ENCODE peak calls at places on chromosomes 13 and 19, in four cellular contexts. E is HepG2, J is K562, R is SK-N-SH. L is an unnamed sample.
A peak's percentile ranks its signal among the peaks of the same experiment; 100 is the strongest.

GRCh38 chr19:13181747-13182388 is 31.7 kb downstream of the IER2 start:
- DNase-seq in E (no peak), J (peak; percentile 31), R (peak; percentile 60), L (no peak)

GRCh38 chr19:19261350-19262189 is 11.5 kb downstream of the TM6SF2 start:
- DNase-seq in E (no peak), J (peak; percentile 29), R (peak; percentile 92), L (no peak)

GRCh38 chr19:23996549-23996948 is 81.9 kb downstream of the ZNF726 start:
- DNase-seq in E (peak; percentile 3), J (peak; percentile 46), R (peak; percentile 57), L (peak; percentile 3)

GRCh38 chr13:23440821-23441608 is 7.5 kb upstream of the SACS start:
- DNase-seq in E (no peak), J (no peak), R (no peak), L (no peak)

GRCh38 chr19:3482507-3483225 is 575 bp downstream of the SMIM44 start:
- DNase-seq in E (no peak), J (no peak), R (peak; percentile 62), L (no peak)

GRCh38 chr13:100944791-100945345 is 270.3 kb upstream of the TMTC4 start:
- DNase-seq in E (no peak), J (no peak), R (no peak), L (no peak)

GRCh38 chr19:5913739-5914357 is at the start of gene CAPS:
- DNase-seq in E (peak; percentile 39), J (no peak), R (no peak), L (no peak)

GRCh38 chr19:35462476-35462953 is 14.5 kb downstream of the FFAR2 start:
- DNase-seq in E (no peak), J (no peak), R (no peak), L (no peak)

GRCh38 chr13:106083620-106084350 is 451.7 kb downstream of the EFNB2 start:
- DNase-seq in E (peak; percentile 6), J (peak; percentile 2), R (peak; percentile 18), L (peak; percentile 46)

GRCh38 chr19:1469936-1470863 is 8.8 kb downstream of the C19orf25 start:
- DNase-seq in E (no peak), J (peak; percentile 64), R (no peak), L (peak; percentile 42)

GRCh38 chr19:16509141-16510061 is 13.2 kb downstream of the C19orf44 start:
- DNase-seq in E (no peak), J (no peak), R (peak; percentile 1), L (no peak)

GRCh38 chr19:46927106-46927505 is 66.3 kb downstream of the ARHGAP35 start:
- DNase-seq in E (no peak), J (no peak), R (no peak), L (no peak)

GRCh38 chr13:20501139-20501538 is 24.5 kb downstream of the CRYL1 start:
- DNase-seq in E (no peak), J (no peak), R (no peak), L (no peak)

GRCh38 chr19:30941591-30941990 is 407.6 kb downstream of the TSHZ3 start:
- DNase-seq in E (no peak), J (no peak), R (no peak), L (no peak)

GRCh38 chr13:84590663-84591062 is 708.4 kb upstream of the SLITRK1 start:
- DNase-seq in E (no peak), J (no peak), R (no peak), L (no peak)

GRCh38 chr19:48296963-48297734 is 27.3 kb downstream of the ZNF114 start:
- DNase-seq in E (no peak), J (no peak), R (no peak), L (no peak)

GRCh38 chr13:48446454-48446853 is 33.5 kb upstream of the LPAR6 start:
- DNase-seq in E (no peak), J (no peak), R (no peak), L (no peak)

GRCh38 chr13:79043208-79043607 is 362.8 kb downstream of the RBM26 start:
- DNase-seq in E (peak; percentile 3), J (peak; percentile 4), R (no peak), L (no peak)

GRCh38 chr13:44436589-44437337 is 63.1 kb downstream of the SERP2 start:
- DNase-seq in E (peak; percentile 86), J (peak; percentile 84), R (peak; percentile 92), L (peak; percentile 90)

GRCh38 chr13:51363625-51364024 is 24.1 kb downstream of the SERPINE3 start:
- DNase-seq in E (no peak), J (no peak), R (no peak), L (no peak)

GRCh38 chr13:36370108-36370429 is 23.9 kb upstream of the SPART start:
- DNase-seq in E (no peak), J (no peak), R (no peak), L (no peak)

GRCh38 chr13:106847049-106847448 is 279.1 kb upstream of the ARGLU1 start:
- DNase-seq in E (no peak), J (no peak), R (no peak), L (no peak)

GRCh38 chr19:50461066-50461875 is 15.0 kb upstream of the EMC10 start:
- DNase-seq in E (peak; percentile 71), J (peak; percentile 87), R (peak; percentile 93), L (peak; percentile 48)

GRCh38 chr13:80828759-80829158 is 487.8 kb upstream of the SPRY2 start:
- DNase-seq in E (no peak), J (no peak), R (no peak), L (no peak)

GRCh38 chr19:3668331-3669133 is 31.7 kb downstream of the PIP5K1C start:
- DNase-seq in E (peak; percentile 21), J (peak; percentile 31), R (no peak), L (no peak)

GRCh38 chr19:46648961-46649960 is 11.7 kb downstream of the DACT3 start:
- DNase-seq in E (no peak), J (no peak), R (no peak), L (no peak)

GRCh38 chr19:1243768-1244692 is 2.5 kb downstream of the ATP5F1D start:
- DNase-seq in E (peak; percentile 81), J (peak; percentile 90), R (peak; percentile 86), L (no peak)

GRCh38 chr19:1746401-1747284 is 6.7 kb upstream of the ONECUT3 start:
- DNase-seq in E (no peak), J (peak; percentile 54), R (no peak), L (peak; percentile 48)

GRCh38 chr19:34232566-34233481 is 21.5 kb upstream of the GARRE1 start:
- DNase-seq in E (peak; percentile 56), J (peak; percentile 54), R (no peak), L (peak; percentile 57)

GRCh38 chr13:30408319-30409101 is 13.8 kb upstream of the UBE2L5 start:
- DNase-seq in E (peak; percentile 86), J (peak; percentile 88), R (peak; percentile 42), L (no peak)
- TF ChIP-seq ELF1 in E (peak; percentile 37), J (no peak), R (no peak), L (no peak)

DNA sequence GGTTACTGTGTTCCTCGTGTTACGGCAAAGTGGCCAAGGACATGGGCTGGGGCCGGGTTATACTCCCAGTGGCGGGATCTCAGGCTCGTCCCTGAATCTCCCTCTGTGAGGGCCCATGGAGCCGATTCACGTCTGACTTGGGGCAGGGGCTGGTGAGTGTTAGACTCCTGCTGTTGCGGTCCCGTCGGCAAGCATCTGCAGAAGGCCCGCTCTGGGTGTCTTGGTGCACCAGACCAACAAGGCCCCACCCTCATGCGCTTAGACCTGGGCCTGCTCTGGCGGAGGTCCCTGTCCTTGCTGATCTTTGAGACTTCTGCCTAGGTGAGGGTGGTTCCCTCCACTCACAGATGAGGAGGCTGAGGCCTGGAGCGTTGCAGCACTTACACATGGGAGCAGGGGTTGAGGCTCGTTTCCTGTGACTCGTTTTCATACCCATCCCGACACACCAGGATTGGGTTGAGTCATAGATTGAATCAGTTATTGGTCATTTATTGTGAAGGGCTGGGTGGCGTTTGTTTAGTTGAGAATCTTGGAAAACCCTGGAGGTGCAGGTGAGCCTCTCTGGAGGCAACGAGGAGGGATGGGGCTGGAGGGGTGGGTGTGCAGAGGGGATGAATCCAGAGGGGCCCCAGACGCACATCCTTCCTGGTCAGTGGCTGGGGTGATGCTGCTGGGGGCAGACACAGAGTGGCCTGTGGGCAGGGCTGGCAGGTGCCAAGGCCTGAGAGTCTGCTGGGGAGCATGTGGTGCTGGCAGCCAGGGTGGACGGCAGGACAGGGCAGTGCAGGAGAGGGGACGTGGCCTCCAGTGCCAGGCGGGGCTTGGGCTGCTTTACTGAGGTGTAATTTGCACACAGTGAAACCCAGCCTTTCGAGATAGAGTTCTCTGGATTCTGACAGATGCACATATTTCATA is 4.6 kb downstream of the EPN1 start:
- DNase-seq in E (no peak), J (no peak), R (no peak), L (no peak)
- TF ChIP-seq ELF1 in E (no peak), J (no peak), R (no peak), L (no peak)

GRCh38 chr13:38685974-38686571 is 804 bp upstream of the FREM2 start:
- DNase-seq in E (no peak), J (peak; percentile 5), R (peak; percentile 16), L (no peak)

GRCh38 chr13:38688674-38689073 is 1.8 kb downstream of the FREM2 start:
- DNase-seq in E (no peak), J (no peak), R (no peak), L (no peak)

GRCh38 chr13:38684714-38685113 is 2.2 kb upstream of the FREM2 start:
- DNase-seq in E (no peak), J (no peak), R (no peak), L (no peak)

GRCh38 chr13:38687246-38688229 is 661 bp downstream of the FREM2 start:
- DNase-seq in E (no peak), J (no peak), R (peak; percentile 15), L (no peak)

GRCh38 chr13:38686635-38687245 is at the start of gene FREM2:
- DNase-seq in E (no peak), J (no peak), R (no peak), L (no peak)
- TF ChIP-seq ELF1 in E (no peak), J (no peak), R (no peak), L (no peak)

DNA sequence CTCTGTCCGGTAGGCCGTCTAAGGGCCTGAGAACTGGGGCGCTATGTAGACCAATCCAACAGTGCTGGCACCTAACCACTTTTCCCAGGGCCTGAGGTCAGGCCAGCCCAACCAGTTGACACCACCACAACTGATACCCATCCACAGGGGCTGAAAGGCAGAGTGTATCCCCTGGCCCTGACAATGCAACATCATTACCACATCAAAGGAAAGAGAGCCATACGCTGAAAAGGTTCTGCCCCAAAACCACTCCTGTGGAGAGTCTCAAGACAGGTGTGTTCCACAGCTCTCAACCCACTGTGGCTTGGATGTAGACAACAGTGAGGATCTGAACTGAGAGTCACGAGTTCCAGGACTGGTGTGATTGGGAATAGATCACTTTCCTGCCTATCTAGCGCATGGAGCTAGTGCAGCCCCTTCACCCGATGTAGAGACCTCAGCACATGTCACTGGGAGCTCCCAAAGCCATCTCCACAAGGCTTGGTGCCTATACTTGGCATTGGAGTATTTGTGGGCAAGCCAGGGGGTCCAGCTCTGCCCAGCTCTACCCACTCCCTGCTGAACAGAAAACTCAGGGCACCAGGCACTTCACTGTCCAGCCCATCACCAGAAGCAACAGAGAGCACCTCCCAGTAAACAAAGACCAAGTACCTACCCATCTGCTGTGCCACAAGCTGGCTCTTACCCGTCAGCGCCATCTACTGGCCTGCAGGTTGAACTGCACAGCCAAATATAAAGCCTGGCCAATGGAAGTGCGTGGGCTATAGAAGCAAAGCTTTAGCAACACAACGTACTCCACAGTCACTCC is 579.5 kb downstream of the UQCRFS1 start:
- DNase-seq in E (no peak), J (peak; percentile 83), R (peak; percentile 52), L (no peak)
- TF ChIP-seq ELF1 in E (no peak), J (no peak), R (no peak), L (no peak)

GRCh38 chr19:11138659-11139526 is 16.7 kb downstream of the SPC24 start:
- DNase-seq in E (peak; percentile 54), J (peak; percentile 73), R (peak; percentile 61), L (no peak)
- TF ChIP-seq ELF1 in E (no peak), J (no peak), R (no peak), L (no peak)

L was measured in HCT116.